ENCODE peak calls at places on chromosomes 2 and 18, in nine cellular contexts. B is stimulated activated CD4-positive, alpha-beta T cell treated with anti-CD3 and anti-CD28 coated beads, Interleukin-1b, Interleukin-23, amount 100 ng/mL, for 24 hours; T is RPMI8226; L is effector CD4-positive, alpha-beta T cell; Z is uterus; F is lower lobe of right lung; O is RKO; D is frontal cortex; H is stimulated activated CD8-positive, alpha-beta memory T cell treated with anti-CD3 and anti-CD28 coated beads, Interleukin-7, amount 100 ng/mL, for 1 hour. G is an unnamed sample.

GRCh38 chr2:23460228-23460627 is 75.2 kb downstream of the KLHL29 start:
- DNase-seq in Z (no peak), F (no peak), L (no peak), D (no peak), H (no peak), B (no peak), T (peak; percentile 16), O (peak; percentile 45), G (no peak)

GRCh38 chr2:118255301-118255700 is 167.0 kb downstream of the INSIG2 start:
- DNase-seq in B (no peak), T (no peak), H (no peak), L (no peak), O (no peak), D (no peak), Z (no peak), F (no peak), G (no peak)

GRCh38 chr2:241084856-241085444 is 17.1 kb downstream of the MTERF4 start:
- DNase-seq in Z (no peak), B (no peak), T (no peak), H (no peak), L (no peak), D (no peak), F (no peak), O (no peak), G (no peak)

GRCh38 chr2:88692187-88692586 is 714 bp downstream of the RPIA start:
- DNase-seq in D (no peak), T (peak; percentile 59), O (peak; percentile 49), L (no peak), Z (no peak), H (no peak), B (peak; percentile 9), F (peak; percentile 52), G (peak; percentile 35)

GRCh38 chr2:39511786-39512433 is 74.8 kb upstream of the MAP4K3 start:
- DNase-seq in L (no peak), H (no peak), D (no peak), T (no peak), F (no peak), B (no peak), O (no peak), Z (no peak), G (no peak)

GRCh38 chr2:80256396-80257167 is 48.0 kb downstream of the LRRTM1 start:
- DNase-seq in O (peak; percentile 13), B (no peak), L (no peak), D (no peak), Z (no peak), T (no peak), H (no peak), F (no peak), G (no peak)

GRCh38 chr2:66439291-66440010 is 4.5 kb downstream of the MEIS1 start:
- DNase-seq in T (no peak), D (no peak), H (no peak), B (no peak), O (no peak), Z (no peak), L (no peak), F (peak; percentile 45), G (peak; percentile 38)

GRCh38 chr2:24822049-24822706 is 29.0 kb downstream of the CENPO start:
- DNase-seq in D (peak; percentile 21), B (no peak), L (no peak), H (no peak), T (no peak), Z (no peak), O (no peak), F (no peak), G (no peak)

GRCh38 chr2:184644685-184645084 is 46.4 kb downstream of the ZNF804A start:
- DNase-seq in H (no peak), T (no peak), B (no peak), D (no peak), L (no peak), F (no peak), O (peak; percentile 45), Z (no peak), G (no peak)

GRCh38 chr18:49212819-49213218 is 247.6 kb downstream of the DYM start:
- DNase-seq in L (no peak), D (no peak), O (no peak), B (no peak), T (no peak), Z (no peak), F (no peak), H (no peak), G (no peak)

GRCh38 chr2:241772063-241772499 is 4.5 kb upstream of the GAL3ST2 start:
- DNase-seq in L (no peak), H (no peak), D (no peak), T (peak; percentile 51), B (no peak), Z (no peak), F (no peak), O (no peak), G (no peak)

GRCh38 chr2:214649440-214650205 is 159.9 kb downstream of the BARD1 start:
- DNase-seq in T (no peak), Z (no peak), B (no peak), H (no peak), L (no peak), F (no peak), O (no peak), D (no peak), G (no peak)

GRCh38 chr2:17470855-17471641 is 47.2 kb downstream of the RAD51AP2 start:
- DNase-seq in O (peak; percentile 44), Z (no peak), H (no peak), D (no peak), F (no peak), L (no peak), B (no peak), T (peak; percentile 22), G (no peak)

GRCh38 chr18:45978084-45978483 is 11.0 kb upstream of the EPG5 start:
- DNase-seq in L (no peak), B (no peak), T (peak; percentile 57), D (no peak), Z (no peak), O (no peak), H (no peak), F (no peak), G (no peak)

GRCh38 chr18:8426401-8426800 is 182.8 kb upstream of the RAB12 start:
- DNase-seq in O (no peak), B (peak; percentile 1), T (peak; percentile 32), Z (no peak), H (no peak), L (no peak), D (no peak), F (no peak), G (no peak)

GRCh38 chr2:230711224-230711623 is 1.4 kb upstream of the CAB39 start:
- DNase-seq in F (peak; percentile 52), T (no peak), O (no peak), D (no peak), H (no peak), Z (no peak), B (no peak), L (no peak), G (no peak)

GRCh38 chr18:79069792-79070151 is 578 bp downstream of the ATP9B start:
- DNase-seq in H (no peak), L (no peak), D (no peak), O (peak; percentile 55), B (no peak), Z (no peak), T (no peak), F (no peak), G (no peak)

GRCh38 chr2:114784890-114785583 is 342.6 kb downstream of the DPP10 start:
- DNase-seq in O (no peak), Z (no peak), B (no peak), L (no peak), D (no peak), H (no peak), F (no peak), T (no peak), G (no peak)

GRCh38 chr2:70962211-70962884 is 16.1 kb upstream of the ANKRD53 start:
- DNase-seq in F (no peak), D (no peak), Z (no peak), B (no peak), H (no peak), L (no peak), T (no peak), O (no peak), G (no peak)

GRCh38 chr2:67848551-67848950 is 214.3 kb downstream of the C1D start:
- DNase-seq in F (no peak), H (no peak), D (no peak), B (no peak), Z (no peak), O (no peak), L (no peak), T (no peak), G (no peak)

GRCh38 chr2:232889876-232890401 is 19.9 kb downstream of the SNORC start:
- DNase-seq in L (no peak), H (no peak), F (no peak), T (no peak), O (no peak), B (no peak), Z (no peak), D (no peak), G (no peak)

GRCh38 chr2:38522754-38523349 is 79.9 kb downstream of the HNRNPLL start:
- DNase-seq in F (no peak), T (no peak), O (no peak), H (no peak), D (no peak), L (no peak), B (no peak), Z (no peak), G (no peak)

GRCh38 chr2:193141-193552 is 70.7 kb downstream of the SH3YL1 start:
- DNase-seq in L (no peak), O (no peak), B (no peak), D (no peak), T (no peak), H (peak; percentile 30), Z (no peak), F (no peak), G (no peak)

GRCh38 chr2:10777111-10777841 is 35.3 kb downstream of the PDIA6 start:
- DNase-seq in H (no peak), Z (no peak), B (no peak), T (no peak), F (no peak), D (no peak), O (no peak), L (no peak), G (no peak)

GRCh38 chr2:10196275-10196892 is 73.8 kb downstream of the RRM2 start:
- DNase-seq in T (no peak), L (no peak), O (no peak), B (no peak), F (no peak), H (no peak), Z (peak; percentile 56), D (no peak), G (no peak)

GRCh38 chr2:176140520-176141317 is 10.6 kb upstream of the HOXD4 start:
- DNase-seq in T (peak; percentile 47), Z (peak; percentile 88), L (peak; percentile 30), D (peak; percentile 83), B (peak; percentile 49), F (peak; percentile 70), H (peak; percentile 16), O (peak; percentile 53), G (peak; percentile 80)

GRCh38 chr2:147913701-147914480 is 69.1 kb downstream of the ACVR2A start:
- DNase-seq in T (peak; percentile 51), L (no peak), D (no peak), F (no peak), H (no peak), B (no peak), Z (no peak), O (no peak), G (no peak)

GRCh38 chr2:138922973-138923563 is 142.9 kb upstream of the NXPH2 start:
- DNase-seq in Z (no peak), H (no peak), D (no peak), T (peak; percentile 10), O (peak; percentile 50), L (no peak), F (no peak), B (no peak), G (no peak)

GRCh38 chr2:120434909-120435308 is 89.0 kb downstream of the INHBB start:
- DNase-seq in T (no peak), F (no peak), O (no peak), B (no peak), H (no peak), L (no peak), D (no peak), Z (no peak), G (no peak)

GRCh38 chr2:200356794-200357472 is 50.4 kb downstream of the SPATS2L start:
- DNase-seq in L (no peak), H (no peak), F (no peak), T (no peak), B (no peak), Z (no peak), D (no peak), O (no peak), G (no peak)

GRCh38 chr2:120466704-120467054 is 120.7 kb downstream of the INHBB start:
- DNase-seq in L (no peak), B (no peak), D (no peak), F (no peak), T (no peak), O (no peak), H (no peak), Z (no peak), G (no peak)